ENCODE peak calls at places on chromosomes 16 and 17, in four cellular contexts. One of them, this sample, is unnamed.

GRCh38 chr17:17343896-17344506 is 40.8 kb downstream of the NT5M start:
- DNase-seq in EL: no peak
- DNase-seq in neural crest cell: no peak
- DNase-seq in endothelial cell: no peak
- DNase-seq in this sample: peak

GRCh38 chr17:72934927-72935326 is 157.6 kb downstream of the SLC39A11 start:
- DNase-seq in neural crest cell: no peak
- DNase-seq in EL: no peak
- DNase-seq in endothelial cell: no peak
- DNase-seq in this sample: no peak

GRCh38 chr17:45296003-45296832 is 20.6 kb downstream of the MAP3K14 start:
- DNase-seq in neural crest cell: no peak
- DNase-seq in EL: peak
- DNase-seq in endothelial cell: no peak
- DNase-seq in this sample: no peak

GRCh38 chr17:31627960-31628359 is 231.1 kb downstream of the COPRS start:
- DNase-seq in neural crest cell: no peak
- DNase-seq in endothelial cell: no peak
- DNase-seq in EL: peak
- DNase-seq in this sample: no peak

GRCh38 chr17:83178533-83179201 is 99.3 kb downstream of the METRNL start:
- DNase-seq in endothelial cell: no peak
- DNase-seq in neural crest cell: no peak
- DNase-seq in EL: no peak
- DNase-seq in this sample: peak

GRCh38 chr17:15482476-15482875 is 15.1 kb upstream of the CDRT4 start:
- DNase-seq in neural crest cell: no peak
- DNase-seq in endothelial cell: no peak
- DNase-seq in EL: no peak
- DNase-seq in this sample: no peak

GRCh38 chr17:79990704-79991103 is 45.0 kb downstream of the TBC1D16 start:
- DNase-seq in endothelial cell: no peak
- DNase-seq in EL: no peak
- DNase-seq in neural crest cell: no peak
- DNase-seq in this sample: no peak

GRCh38 chr17:61217878-61218437 is 181.7 kb upstream of the TBX2 start:
- DNase-seq in EL: no peak
- DNase-seq in endothelial cell: no peak
- DNase-seq in neural crest cell: no peak
- DNase-seq in this sample: no peak

GRCh38 chr17:1050246-1050995 is 53.5 kb downstream of the TIMM22 start:
- DNase-seq in endothelial cell: no peak
- DNase-seq in EL: no peak
- DNase-seq in neural crest cell: no peak
- DNase-seq in this sample: no peak

GRCh38 chr16:48614759-48615158 is 4.8 kb upstream of the N4BP1 start:
- DNase-seq in neural crest cell: no peak
- DNase-seq in endothelial cell: no peak
- DNase-seq in EL: no peak
- DNase-seq in this sample: no peak

GRCh38 chr17:80760501-80760900 is 215.9 kb downstream of the RPTOR start:
- DNase-seq in neural crest cell: no peak
- DNase-seq in endothelial cell: no peak
- DNase-seq in EL: no peak
- DNase-seq in this sample: peak

GRCh38 chr17:83185023-83186002 is 105.9 kb downstream of the METRNL start:
- DNase-seq in EL: no peak
- DNase-seq in endothelial cell: no peak
- DNase-seq in neural crest cell: no peak
- DNase-seq in this sample: peak

GRCh38 chr17:13885953-13886889 is 183.1 kb upstream of the COX10 start:
- DNase-seq in endothelial cell: no peak
- DNase-seq in EL: peak
- DNase-seq in neural crest cell: no peak
- DNase-seq in this sample: no peak

GRCh38 chr17:76004750-76005262 is 4.2 kb downstream of the CDK3 start:
- DNase-seq in EL: no peak
- DNase-seq in endothelial cell: no peak
- DNase-seq in neural crest cell: no peak
- DNase-seq in this sample: no peak

GRCh38 chr17:38789185-38789584 is 10.2 kb downstream of the PIP4K2B start:
- DNase-seq in neural crest cell: no peak
- DNase-seq in EL: peak
- DNase-seq in endothelial cell: no peak
- DNase-seq in this sample: peak

GRCh38 chr17:46182961-46183360 is 10.3 kb downstream of the KANSL1 start:
- DNase-seq in EL: no peak
- DNase-seq in neural crest cell: no peak
- DNase-seq in endothelial cell: no peak
- DNase-seq in this sample: no peak

GRCh38 chr17:52027620-52028019 is 130.9 kb downstream of the CA10 start:
- DNase-seq in endothelial cell: no peak
- DNase-seq in neural crest cell: no peak
- DNase-seq in EL: peak
- DNase-seq in this sample: no peak

GRCh38 chr16:56203052-56203451 is 11.8 kb downstream of the GNAO1 start:
- DNase-seq in EL: peak
- DNase-seq in endothelial cell: no peak
- DNase-seq in neural crest cell: no peak
- DNase-seq in this sample: no peak

GRCh38 chr17:65797809-65798208 is 236.4 kb upstream of the AXIN2 start:
- DNase-seq in EL: peak
- DNase-seq in neural crest cell: no peak
- DNase-seq in endothelial cell: peak
- DNase-seq in this sample: no peak

GRCh38 chr17:42459983-42460300 is 1.3 kb downstream of the ATP6V0A1 start:
- DNase-seq in neural crest cell: no peak
- DNase-seq in EL: peak
- DNase-seq in endothelial cell: no peak
- DNase-seq in this sample: no peak

GRCh38 chr16:24810951-24811843 is 34.6 kb upstream of the SLC5A11 start:
- DNase-seq in neural crest cell: no peak
- DNase-seq in EL: no peak
- DNase-seq in endothelial cell: no peak
- DNase-seq in this sample: no peak

GRCh38 chr17:45410144-45411091 is 22.3 kb downstream of the ARHGAP27 start:
- DNase-seq in endothelial cell: peak
- DNase-seq in neural crest cell: no peak
- DNase-seq in EL: no peak
- DNase-seq in this sample: peak

GRCh38 chr16:51155901-51156810 is 5.1 kb upstream of the SALL1 start:
- DNase-seq in EL: no peak
- DNase-seq in neural crest cell: peak
- DNase-seq in endothelial cell: peak
- DNase-seq in this sample: peak

GRCh38 chr17:29071303-29071702 is 28.4 kb downstream of the PIPOX start:
- DNase-seq in endothelial cell: no peak
- DNase-seq in neural crest cell: no peak
- DNase-seq in EL: no peak
- DNase-seq in this sample: no peak

GRCh38 chr17:65407017-65407416 is 154.4 kb downstream of the AXIN2 start:
- DNase-seq in EL: no peak
- DNase-seq in neural crest cell: no peak
- DNase-seq in endothelial cell: no peak
- DNase-seq in this sample: no peak

GRCh38 chr17:34378664-34379101 is 15.7 kb upstream of the CCL1 start:
- DNase-seq in neural crest cell: no peak
- DNase-seq in EL: no peak
- DNase-seq in endothelial cell: no peak
- DNase-seq in this sample: no peak

GRCh38 chr17:62716834-62717588 is 89.5 kb downstream of the MRC2 start:
- DNase-seq in endothelial cell: no peak
- DNase-seq in neural crest cell: no peak
- DNase-seq in EL: no peak
- DNase-seq in this sample: peak

GRCh38 chr17:42248351-42249179 is 27.6 kb downstream of the STAT5B start:
- DNase-seq in neural crest cell: peak
- DNase-seq in endothelial cell: peak
- DNase-seq in EL: peak
- DNase-seq in this sample: no peak

GRCh38 chr16:24973771-24974461 is 41.3 kb downstream of the ARHGAP17 start:
- DNase-seq in endothelial cell: no peak
- DNase-seq in neural crest cell: no peak
- DNase-seq in EL: no peak
- DNase-seq in this sample: no peak

GRCh38 chr16:31700200-31700529 is 172.5 kb downstream of the AHSP start:
- DNase-seq in neural crest cell: no peak
- DNase-seq in endothelial cell: no peak
- DNase-seq in EL: no peak
- DNase-seq in this sample: no peak

GRCh38 chr17:15307686-15308085 is 33.7 kb downstream of the TEKT3 start:
- DNase-seq in EL: no peak
- DNase-seq in endothelial cell: no peak
- DNase-seq in neural crest cell: no peak
- DNase-seq in this sample: no peak

This sample was measured in ecto neural progenitor cell.